ENCODE peak calls at places on chromosomes 3 and 15, in ten cellular contexts. One of them, this sample, is unnamed.

GRCh38 chr3:123298903-123299302 is 97.2 kb downstream of the SEC22A start:
- DNase-seq in AG09309: no peak
- DNase-seq in GM04504: no peak
- DNase-seq in iris pigment epithelial cell: peak
- DNase-seq in neural crest cell: no peak
- DNase-seq in HL-60: no peak
- DNase-seq in myocyte: no peak
- DNase-seq in activated effector memory CD4-positive, alpha-beta T cell treated with anti-CD3 and anti-CD28 coated beads, Interleukin-2, amount 50 U/mL, for 16 hours: no peak
- DNase-seq in AG10803: peak
- DNase-seq in cortex of kidney: no peak
- DNase-seq in this sample: no peak

GRCh38 chr15:94174399-94174802 is 57.0 kb upstream of the MCTP2 start:
- DNase-seq in AG09309: peak
- DNase-seq in GM04504: peak
- DNase-seq in iris pigment epithelial cell: no peak
- DNase-seq in neural crest cell: no peak
- DNase-seq in HL-60: peak
- DNase-seq in myocyte: no peak
- DNase-seq in activated effector memory CD4-positive, alpha-beta T cell treated with anti-CD3 and anti-CD28 coated beads, Interleukin-2, amount 50 U/mL, for 16 hours: no peak
- DNase-seq in AG10803: peak
- DNase-seq in cortex of kidney: no peak
- DNase-seq in this sample: no peak

GRCh38 chr3:33218446-33219174 is at the start of gene SUSD5:
- DNase-seq in AG09309: no peak
- DNase-seq in GM04504: no peak
- DNase-seq in iris pigment epithelial cell: peak
- DNase-seq in neural crest cell: peak
- DNase-seq in HL-60: no peak
- DNase-seq in myocyte: peak
- DNase-seq in activated effector memory CD4-positive, alpha-beta T cell treated with anti-CD3 and anti-CD28 coated beads, Interleukin-2, amount 50 U/mL, for 16 hours: no peak
- DNase-seq in AG10803: peak
- DNase-seq in cortex of kidney: no peak
- DNase-seq in this sample: no peak

GRCh38 chr15:49152552-49153337 is 2.7 kb downstream of the COPS2 start:
- DNase-seq in AG09309: no peak
- DNase-seq in GM04504: no peak
- DNase-seq in iris pigment epithelial cell: no peak
- DNase-seq in neural crest cell: no peak
- DNase-seq in HL-60: no peak
- DNase-seq in myocyte: no peak
- DNase-seq in activated effector memory CD4-positive, alpha-beta T cell treated with anti-CD3 and anti-CD28 coated beads, Interleukin-2, amount 50 U/mL, for 16 hours: no peak
- DNase-seq in AG10803: peak
- DNase-seq in cortex of kidney: no peak
- DNase-seq in this sample: no peak

GRCh38 chr15:78302579-78302978 is 3.2 kb upstream of the SKIC8 start:
- DNase-seq in AG09309: peak
- DNase-seq in GM04504: peak
- DNase-seq in iris pigment epithelial cell: peak
- DNase-seq in neural crest cell: no peak
- DNase-seq in HL-60: peak
- DNase-seq in myocyte: peak
- DNase-seq in activated effector memory CD4-positive, alpha-beta T cell treated with anti-CD3 and anti-CD28 coated beads, Interleukin-2, amount 50 U/mL, for 16 hours: no peak
- DNase-seq in AG10803: peak
- DNase-seq in cortex of kidney: no peak
- DNase-seq in this sample: no peak

GRCh38 chr3:64848127-64848526 is 160.3 kb upstream of the ADAMTS9 start:
- DNase-seq in AG09309: no peak
- DNase-seq in GM04504: no peak
- DNase-seq in iris pigment epithelial cell: no peak
- DNase-seq in neural crest cell: no peak
- DNase-seq in HL-60: no peak
- DNase-seq in myocyte: no peak
- DNase-seq in activated effector memory CD4-positive, alpha-beta T cell treated with anti-CD3 and anti-CD28 coated beads, Interleukin-2, amount 50 U/mL, for 16 hours: no peak
- DNase-seq in AG10803: no peak
- DNase-seq in cortex of kidney: no peak
- DNase-seq in this sample: no peak

GRCh38 chr3:170555329-170555728 is 30.5 kb downstream of the SLC7A14 start:
- DNase-seq in AG09309: no peak
- DNase-seq in GM04504: no peak
- DNase-seq in iris pigment epithelial cell: peak
- DNase-seq in neural crest cell: no peak
- DNase-seq in HL-60: no peak
- DNase-seq in myocyte: no peak
- DNase-seq in activated effector memory CD4-positive, alpha-beta T cell treated with anti-CD3 and anti-CD28 coated beads, Interleukin-2, amount 50 U/mL, for 16 hours: no peak
- DNase-seq in AG10803: peak
- DNase-seq in cortex of kidney: no peak
- DNase-seq in this sample: no peak

GRCh38 chr3:68088216-68088615 is 433.8 kb upstream of the SUCLG2 start:
- DNase-seq in AG09309: no peak
- DNase-seq in GM04504: no peak
- DNase-seq in iris pigment epithelial cell: no peak
- DNase-seq in neural crest cell: no peak
- DNase-seq in HL-60: no peak
- DNase-seq in myocyte: no peak
- DNase-seq in activated effector memory CD4-positive, alpha-beta T cell treated with anti-CD3 and anti-CD28 coated beads, Interleukin-2, amount 50 U/mL, for 16 hours: peak
- DNase-seq in AG10803: no peak
- DNase-seq in cortex of kidney: no peak
- DNase-seq in this sample: no peak

GRCh38 chr15:41501191-41501917 is 7.7 kb downstream of the ITPKA start:
- DNase-seq in AG09309: no peak
- DNase-seq in GM04504: no peak
- DNase-seq in iris pigment epithelial cell: no peak
- DNase-seq in neural crest cell: peak
- DNase-seq in HL-60: no peak
- DNase-seq in myocyte: no peak
- DNase-seq in activated effector memory CD4-positive, alpha-beta T cell treated with anti-CD3 and anti-CD28 coated beads, Interleukin-2, amount 50 U/mL, for 16 hours: peak
- DNase-seq in AG10803: no peak
- DNase-seq in cortex of kidney: no peak
- DNase-seq in this sample: no peak

GRCh38 chr15:48966595-48967301 is 3.0 kb upstream of the SHC4 start:
- DNase-seq in AG09309: no peak
- DNase-seq in GM04504: no peak
- DNase-seq in iris pigment epithelial cell: peak
- DNase-seq in neural crest cell: no peak
- DNase-seq in HL-60: no peak
- DNase-seq in myocyte: peak
- DNase-seq in activated effector memory CD4-positive, alpha-beta T cell treated with anti-CD3 and anti-CD28 coated beads, Interleukin-2, amount 50 U/mL, for 16 hours: no peak
- DNase-seq in AG10803: peak
- DNase-seq in cortex of kidney: no peak
- DNase-seq in this sample: no peak

GRCh38 chr3:61637088-61638051 is 76.0 kb downstream of the PTPRG start:
- DNase-seq in AG09309: no peak
- DNase-seq in GM04504: no peak
- DNase-seq in iris pigment epithelial cell: peak
- DNase-seq in neural crest cell: no peak
- DNase-seq in HL-60: no peak
- DNase-seq in myocyte: no peak
- DNase-seq in activated effector memory CD4-positive, alpha-beta T cell treated with anti-CD3 and anti-CD28 coated beads, Interleukin-2, amount 50 U/mL, for 16 hours: no peak
- DNase-seq in AG10803: peak
- DNase-seq in cortex of kidney: no peak
- DNase-seq in this sample: no peak

GRCh38 chr3:181909241-181909640 is 197.5 kb downstream of the SOX2 start:
- DNase-seq in AG09309: no peak
- DNase-seq in GM04504: no peak
- DNase-seq in iris pigment epithelial cell: no peak
- DNase-seq in neural crest cell: no peak
- DNase-seq in HL-60: no peak
- DNase-seq in myocyte: no peak
- DNase-seq in activated effector memory CD4-positive, alpha-beta T cell treated with anti-CD3 and anti-CD28 coated beads, Interleukin-2, amount 50 U/mL, for 16 hours: no peak
- DNase-seq in AG10803: no peak
- DNase-seq in cortex of kidney: no peak
- DNase-seq in this sample: no peak

This sample was measured in cardiac septum.